ENCODE peak calls at places on chromosome 14, in eight cellular contexts. E, N, X, P, B, Y, K and F are unnamed samples.

GRCh38 chr14:76768671-76769500 is 7.6 kb downstream of the VASH1 start:
- DNase-seq in B (no peak), X (peak), N (no peak), K (no peak), Y (no peak), P (no peak), E (no peak), F (no peak)

GRCh38 chr14:68649461-68650189 is 143.2 kb downstream of the ZFP36L1 start:
- DNase-seq in E (no peak), Y (no peak), P (no peak), N (no peak), B (peak), K (no peak), X (no peak), F (no peak)

GRCh38 chr14:70073924-70074566 is 114.7 kb downstream of the SLC8A3 start:
- DNase-seq in K (peak), X (peak), E (peak), B (peak), P (peak), Y (peak), N (peak), F (peak)

GRCh38 chr14:75905505-75905904 is 76.3 kb downstream of the TGFB3 start:
- DNase-seq in P (no peak), Y (no peak), B (peak), K (no peak), N (no peak), X (peak), E (no peak), F (no peak)

GRCh38 chr14:75063491-75064204 is at the start of gene ACYP1:
- DNase-seq in K (peak), E (peak), X (peak), B (peak), P (peak), N (peak), Y (peak), F (peak)

GRCh38 chr14:106094654-106095189 is 568.3 kb downstream of the TMEM121 start:
- DNase-seq in B (peak), P (no peak), E (no peak), N (no peak), X (no peak), Y (no peak), K (peak), F (no peak)

GRCh38 chr14:84095796-84096195 is 1434.1 kb upstream of the FLRT2 start:
- DNase-seq in Y (no peak), N (no peak), K (no peak), B (no peak), X (no peak), E (no peak), P (no peak), F (no peak)

GRCh38 chr14:45249847-45250575 is 3.0 kb downstream of the MIS18BP1 start:
- DNase-seq in N (no peak), Y (no peak), P (peak), B (peak), X (peak), E (no peak), K (no peak), F (no peak)

GRCh38 chr14:91228112-91229004 is 16.1 kb downstream of the GPR68 start:
- DNase-seq in X (no peak), N (no peak), E (no peak), Y (no peak), B (peak), P (peak), K (peak), F (peak)

GRCh38 chr14:99589651-99590530 is 14.1 kb downstream of the CCDC85C start:
- DNase-seq in K (no peak), N (no peak), X (no peak), B (no peak), P (no peak), E (no peak), Y (no peak), F (no peak)

GRCh38 chr14:25003537-25003936 is 46.4 kb downstream of the STXBP6 start:
- DNase-seq in K (no peak), Y (no peak), X (no peak), P (peak), B (peak), N (no peak), E (no peak), F (no peak)

GRCh38 chr14:69132513-69133181 is 20.3 kb downstream of the DCAF5 start:
- DNase-seq in Y (no peak), B (no peak), K (no peak), E (peak), N (no peak), X (no peak), P (no peak), F (no peak)

GRCh38 chr14:101716077-101716950 is 45.2 kb upstream of the PPP2R5C start:
- DNase-seq in Y (no peak), E (no peak), K (no peak), X (no peak), P (no peak), B (no peak), N (no peak), F (no peak)

GRCh38 chr14:73610692-73611091 is 1.6 kb upstream of the ACOT6 start:
- DNase-seq in Y (no peak), E (no peak), N (no peak), B (peak), P (no peak), X (no peak), K (no peak), F (no peak)

GRCh38 chr14:70924521-70924920 is 17.3 kb downstream of the PCNX1 start:
- DNase-seq in Y (no peak), X (no peak), N (no peak), P (no peak), B (no peak), K (no peak), E (no peak), F (no peak)

GRCh38 chr14:50403433-50403832 is 6.8 kb upstream of the CDKL1 start:
- DNase-seq in Y (no peak), P (no peak), E (no peak), X (no peak), N (no peak), K (no peak), B (no peak), F (no peak)

GRCh38 chr14:27528328-27528727 is 930.5 kb upstream of the NOVA1 start:
- DNase-seq in X (no peak), E (no peak), Y (peak), K (no peak), P (no peak), B (peak), N (peak), F (no peak)

GRCh38 chr14:102779574-102780315 is 2.5 kb downstream of the TRAF3 start:
- DNase-seq in Y (no peak), E (no peak), P (no peak), K (no peak), B (peak), N (no peak), X (no peak), F (no peak)